ENCODE peak calls at places on chromosomes 6 and 20, in four cellular contexts. One of them, this sample, is unnamed.

GRCh38 chr20:60680554-60680953 is 571.5 kb upstream of the CDH4 start:
- DNase-seq in upper lobe of left lung: no peak
- DNase-seq in sigmoid colon: no peak
- DNase-seq in spleen: no peak
- DNase-seq in this sample: no peak

GRCh38 chr6:11785953-11786579 is 7.5 kb upstream of the ADTRP start:
- DNase-seq in sigmoid colon: no peak
- DNase-seq in upper lobe of left lung: peak; percentile 39
- DNase-seq in spleen: no peak
- DNase-seq in this sample: no peak

GRCh38 chr6:90646936-90647335 is 60.1 kb upstream of the MAP3K7 start:
- DNase-seq in upper lobe of left lung: no peak
- DNase-seq in spleen: no peak
- DNase-seq in sigmoid colon: no peak
- DNase-seq in this sample: no peak

GRCh38 chr6:101391772-101392560 is 1.5 kb upstream of the GRIK2 start:
- DNase-seq in upper lobe of left lung: peak; percentile 38
- DNase-seq in spleen: no peak
- DNase-seq in sigmoid colon: no peak
- DNase-seq in this sample: no peak

GRCh38 chr6:147231589-147231988 is 27.4 kb downstream of the STXBP5 start:
- DNase-seq in sigmoid colon: no peak
- DNase-seq in upper lobe of left lung: no peak
- DNase-seq in spleen: no peak
- DNase-seq in this sample: no peak

GRCh38 chr20:54995553-54995952 is 520.2 kb downstream of the DOK5 start:
- DNase-seq in upper lobe of left lung: no peak
- DNase-seq in sigmoid colon: no peak
- DNase-seq in spleen: no peak
- DNase-seq in this sample: no peak

GRCh38 chr6:157831424-157832249 is 8.6 kb downstream of the SNX9 start:
- DNase-seq in sigmoid colon: no peak
- DNase-seq in upper lobe of left lung: no peak
- DNase-seq in spleen: no peak
- DNase-seq in this sample: no peak

GRCh38 chr6:10099086-10099499 is 315.8 kb downstream of the TFAP2A start:
- DNase-seq in upper lobe of left lung: peak; percentile 46
- DNase-seq in spleen: no peak
- DNase-seq in sigmoid colon: no peak
- DNase-seq in this sample: no peak

GRCh38 chr6:78607188-78607587 is 260.2 kb upstream of the IRAK1BP1 start:
- DNase-seq in upper lobe of left lung: no peak
- DNase-seq in spleen: no peak
- DNase-seq in sigmoid colon: no peak
- DNase-seq in this sample: no peak

GRCh38 chr6:33925210-33925609 is 121.4 kb upstream of the MLN start:
- DNase-seq in spleen: no peak
- DNase-seq in upper lobe of left lung: peak; percentile 63
- DNase-seq in sigmoid colon: no peak
- DNase-seq in this sample: no peak

GRCh38 chr6:107632757-107633156 is 142.8 kb downstream of the SOBP start:
- DNase-seq in spleen: no peak
- DNase-seq in upper lobe of left lung: no peak
- DNase-seq in sigmoid colon: no peak
- DNase-seq in this sample: no peak

GRCh38 chr6:13101409-13101808 is 226.9 kb downstream of the TBC1D7 start:
- DNase-seq in sigmoid colon: no peak
- DNase-seq in upper lobe of left lung: no peak
- DNase-seq in spleen: no peak
- DNase-seq in this sample: no peak

GRCh38 chr6:144749263-144749662 is 464.1 kb downstream of the UTRN start:
- DNase-seq in sigmoid colon: no peak
- DNase-seq in spleen: no peak
- DNase-seq in upper lobe of left lung: no peak
- DNase-seq in this sample: no peak

GRCh38 chr20:29741594-29741893 is 1515.9 kb upstream of the DEFB115 start:
- DNase-seq in spleen: no peak
- DNase-seq in upper lobe of left lung: no peak
- DNase-seq in sigmoid colon: no peak
- DNase-seq in this sample: no peak

GRCh38 chr20:38167851-38168760 is 3.0 kb upstream of the TGM2 start:
- DNase-seq in sigmoid colon: peak; percentile 85
- DNase-seq in upper lobe of left lung: no peak
- DNase-seq in spleen: peak; percentile 86
- DNase-seq in this sample: no peak

GRCh38 chr6:151007069-151007468 is 141.6 kb downstream of the MTHFD1L start:
- DNase-seq in spleen: no peak
- DNase-seq in sigmoid colon: no peak
- DNase-seq in upper lobe of left lung: no peak
- DNase-seq in this sample: no peak

GRCh38 chr20:22411568-22412450 is 172.6 kb downstream of the FOXA2 start:
- DNase-seq in spleen: no peak
- DNase-seq in upper lobe of left lung: no peak
- DNase-seq in sigmoid colon: peak; percentile 69
- DNase-seq in this sample: no peak

GRCh38 chr6:78243519-78243918 is 590.7 kb downstream of the MEI4 start:
- DNase-seq in sigmoid colon: no peak
- DNase-seq in spleen: peak; percentile 40
- DNase-seq in upper lobe of left lung: no peak
- DNase-seq in this sample: no peak

GRCh38 chr20:62305149-62305764 is 2.5 kb downstream of the ADRM1 start:
- DNase-seq in sigmoid colon: no peak
- DNase-seq in upper lobe of left lung: no peak
- DNase-seq in spleen: no peak
- DNase-seq in this sample: no peak

GRCh38 chr20:32285621-32286334 is 8.3 kb downstream of the KIF3B start:
- DNase-seq in spleen: no peak
- DNase-seq in upper lobe of left lung: no peak
- DNase-seq in sigmoid colon: no peak
- DNase-seq in this sample: peak; percentile 16

GRCh38 chr6:38554700-38555413 is 84.9 kb downstream of the BTBD9 start:
- DNase-seq in upper lobe of left lung: no peak
- DNase-seq in sigmoid colon: no peak
- DNase-seq in spleen: no peak
- DNase-seq in this sample: no peak

GRCh38 chr20:47355489-47356219 is 845 bp downstream of the ZMYND8 start:
- DNase-seq in upper lobe of left lung: no peak
- DNase-seq in sigmoid colon: no peak
- DNase-seq in spleen: peak; percentile 41
- DNase-seq in this sample: no peak

GRCh38 chr6:11592289-11592906 is 54.8 kb downstream of the TMEM170B start:
- DNase-seq in spleen: no peak
- DNase-seq in sigmoid colon: no peak
- DNase-seq in upper lobe of left lung: no peak
- DNase-seq in this sample: no peak

GRCh38 chr6:147868493-147869222 is 360.2 kb downstream of the SAMD5 start:
- DNase-seq in upper lobe of left lung: no peak
- DNase-seq in spleen: no peak
- DNase-seq in sigmoid colon: no peak
- DNase-seq in this sample: no peak

GRCh38 chr6:107820571-107821261 is 3.4 kb downstream of the SCML4 start:
- DNase-seq in spleen: no peak
- DNase-seq in upper lobe of left lung: no peak
- DNase-seq in sigmoid colon: no peak
- DNase-seq in this sample: no peak

GRCh38 chr6:84422380-84422968 is 195.0 kb upstream of the CEP162 start:
- DNase-seq in sigmoid colon: no peak
- DNase-seq in spleen: no peak
- DNase-seq in upper lobe of left lung: peak; percentile 33
- DNase-seq in this sample: no peak

GRCh38 chr20:63258826-63259225 is 4.6 kb upstream of the NKAIN4 start:
- DNase-seq in spleen: no peak
- DNase-seq in sigmoid colon: no peak
- DNase-seq in upper lobe of left lung: peak; percentile 30
- DNase-seq in this sample: no peak

GRCh38 chr6:30990422-30991086 is 7.0 kb downstream of the MUC21 start:
- DNase-seq in sigmoid colon: no peak
- DNase-seq in upper lobe of left lung: no peak
- DNase-seq in spleen: no peak
- DNase-seq in this sample: no peak

GRCh38 chr6:141105481-141105880 is 1027.2 kb upstream of the GJE1 start:
- DNase-seq in spleen: no peak
- DNase-seq in upper lobe of left lung: no peak
- DNase-seq in sigmoid colon: no peak
- DNase-seq in this sample: no peak

GRCh38 chr6:167839343-167839742 is 12.6 kb downstream of the AFDN start:
- DNase-seq in sigmoid colon: no peak
- DNase-seq in upper lobe of left lung: no peak
- DNase-seq in spleen: no peak
- DNase-seq in this sample: no peak

GRCh38 chr6:137552146-137552545 is 58.0 kb upstream of the OLIG3 start:
- DNase-seq in spleen: no peak
- DNase-seq in sigmoid colon: no peak
- DNase-seq in upper lobe of left lung: no peak
- DNase-seq in this sample: no peak

GRCh38 chr20:40464731-40465208 is 224.3 kb downstream of the MAFB start:
- DNase-seq in sigmoid colon: no peak
- DNase-seq in spleen: no peak
- DNase-seq in upper lobe of left lung: no peak
- DNase-seq in this sample: no peak

GRCh38 chr6:161792887-161793286 is 519.0 kb upstream of the AGPAT4 start:
- DNase-seq in sigmoid colon: no peak
- DNase-seq in spleen: no peak
- DNase-seq in upper lobe of left lung: no peak
- DNase-seq in this sample: no peak

GRCh38 chr20:58401123-58401639 is 12.2 kb downstream of the VAPB start:
- DNase-seq in upper lobe of left lung: no peak
- DNase-seq in sigmoid colon: no peak
- DNase-seq in spleen: no peak
- DNase-seq in this sample: no peak

GRCh38 chr20:57323034-57323433 is 6.6 kb upstream of the SPO11 start:
- DNase-seq in upper lobe of left lung: no peak
- DNase-seq in spleen: no peak
- DNase-seq in sigmoid colon: no peak
- DNase-seq in this sample: peak; percentile 93

GRCh38 chr6:97702226-97702625 is 419.2 kb upstream of the MMS22L start:
- DNase-seq in spleen: no peak
- DNase-seq in sigmoid colon: no peak
- DNase-seq in upper lobe of left lung: no peak
- DNase-seq in this sample: no peak

GRCh38 chr6:97703661-97704060 is 420.6 kb upstream of the MMS22L start:
- DNase-seq in spleen: no peak
- DNase-seq in sigmoid colon: no peak
- DNase-seq in upper lobe of left lung: no peak
- DNase-seq in this sample: no peak

GRCh38 chr6:97705568-97705967 is 422.6 kb upstream of the MMS22L start:
- DNase-seq in upper lobe of left lung: no peak
- DNase-seq in spleen: no peak
- DNase-seq in sigmoid colon: no peak
- DNase-seq in this sample: no peak
- TF ChIP-seq CTCF in upper lobe of left lung: no peak
- TF ChIP-seq CTCF in spleen: no peak
- TF ChIP-seq CTCF in sigmoid colon: no peak
- TF ChIP-seq CTCF in this sample: no peak

GRCh38 chr20:51491393-51491792 is 51.1 kb downstream of the NFATC2 start:
- DNase-seq in upper lobe of left lung: no peak
- DNase-seq in spleen: peak; percentile 33
- DNase-seq in sigmoid colon: no peak
- DNase-seq in this sample: peak; percentile 65

GRCh38 chr20:51494241-51495110 is 48.0 kb downstream of the NFATC2 start:
- DNase-seq in sigmoid colon: no peak
- DNase-seq in spleen: no peak
- DNase-seq in upper lobe of left lung: no peak
- DNase-seq in this sample: peak; percentile 80

GRCh38 chr20:51490635-51491034 is 51.9 kb downstream of the NFATC2 start:
- DNase-seq in upper lobe of left lung: no peak
- DNase-seq in sigmoid colon: no peak
- DNase-seq in spleen: peak; percentile 4
- DNase-seq in this sample: no peak

GRCh38 chr20:51493346-51493791 is 49.1 kb downstream of the NFATC2 start:
- DNase-seq in spleen: no peak
- DNase-seq in upper lobe of left lung: no peak
- DNase-seq in sigmoid colon: no peak
- DNase-seq in this sample: peak; percentile 75

GRCh38 chr20:51492167-51493092 is 50.1 kb downstream of the NFATC2 start:
- DNase-seq in spleen: peak; percentile 86
- DNase-seq in upper lobe of left lung: peak; percentile 91
- DNase-seq in sigmoid colon: no peak
- DNase-seq in this sample: peak; percentile 87
- H3K4me3 ChIP-seq in spleen: no peak overlapping the region
- H3K4me3 ChIP-seq in upper lobe of left lung: peak overlapping the region; percentile 29
- H3K4me3 ChIP-seq in sigmoid colon: no peak overlapping the region
- H3K4me3 ChIP-seq in this sample: no peak overlapping the region

GRCh38 chr20:51631011-51631950 is 88.8 kb upstream of the NFATC2 start:
- DNase-seq in spleen: no peak
- DNase-seq in sigmoid colon: peak; percentile 94
- DNase-seq in upper lobe of left lung: no peak
- DNase-seq in this sample: peak; percentile 88
- TF ChIP-seq POLR2A in spleen: no peak
- TF ChIP-seq POLR2A in sigmoid colon: no peak
- TF ChIP-seq POLR2A in upper lobe of left lung: no peak
- TF ChIP-seq POLR2A in this sample: no peak

GRCh38 chr6:21587182-21587924 is 6.2 kb upstream of the SOX4 start:
- DNase-seq in sigmoid colon: peak; percentile 72
- DNase-seq in upper lobe of left lung: peak; percentile 90
- DNase-seq in spleen: peak; percentile 85
- DNase-seq in this sample: peak; percentile 56
- TF ChIP-seq CTCF in sigmoid colon: peak; percentile 15
- TF ChIP-seq CTCF in upper lobe of left lung: peak; percentile 15
- TF ChIP-seq CTCF in spleen: no peak
- TF ChIP-seq CTCF in this sample: no peak